ENCODE peak calls at places on chromosome 20, in four cellular contexts. W is GM10248; Y is activated CD4-positive, alpha-beta T cell treated with anti-CD3 and anti-CD28 coated beads, Interleukin-2, amount 10 ng/mL, durations not matched to agents 7 days and 5 days; S is astrocyte of the spinal cord. U is an unnamed sample.

GRCh38 chr20:62782893-62783278 is 13.4 kb upstream of the MRGBP start:
- DNase-seq in W (no peak), Y (no peak), S (no peak), U (no peak)

GRCh38 chr20:2006452-2007381 is 12.9 kb upstream of the PDYN start:
- DNase-seq in W (peak; percentile 59), Y (peak; percentile 45), S (peak; percentile 23), U (peak; percentile 66)

GRCh38 chr20:54713727-54714126 is 238.3 kb downstream of the DOK5 start:
- DNase-seq in W (no peak), Y (no peak), S (no peak), U (no peak)

GRCh38 chr20:561437-562231 is 18.0 kb upstream of the CSNK2A1 start:
- DNase-seq in W (peak; percentile 78), Y (peak; percentile 65), S (peak; percentile 58), U (peak; percentile 78)

GRCh38 chr20:22581437-22582385 is 2.7 kb downstream of the FOXA2 start:
- DNase-seq in W (no peak), Y (no peak), S (no peak), U (no peak)

GRCh38 chr20:46694484-46694883 is 5.2 kb upstream of the TP53RK start:
- DNase-seq in W (no peak), Y (no peak), S (peak; percentile 18), U (no peak)

GRCh38 chr20:13336308-13337089 is 115.4 kb downstream of the ISM1 start:
- DNase-seq in W (no peak), Y (no peak), S (no peak), U (no peak)

GRCh38 chr20:21288587-21289370 is 14.4 kb upstream of the XRN2 start:
- DNase-seq in W (no peak), Y (no peak), S (no peak), U (no peak)

GRCh38 chr20:38806855-38807655 is 1.6 kb downstream of the PPP1R16B start:
- DNase-seq in W (peak; percentile 61), Y (peak; percentile 39), S (no peak), U (peak; percentile 66)

GRCh38 chr20:4234128-4234527 is 218.8 kb upstream of the RNF24 start:
- DNase-seq in W (no peak), Y (no peak), S (peak; percentile 65), U (no peak)

GRCh38 chr20:11035211-11035610 is 361.4 kb upstream of the JAG1 start:
- DNase-seq in W (no peak), Y (no peak), S (no peak), U (no peak)

U was measured in GM20000.